ENCODE peak calls at places on chromosomes 1 and 21, in four cellular contexts. One of them, this sample, is unnamed.

GRCh38 chr1:100631015-100631521 is 88.5 kb upstream of the VCAM1 start:
- DNase-seq in GM10248: no peak
- DNase-seq in stimulated activated CD4-positive, alpha-beta T cell treated with anti-CD3 and anti-CD28 coated beads, Interleukin-2, amount 100 ng/mL, for 4 hours: no peak
- DNase-seq in activated CD8-positive, alpha-beta memory T cell treated with anti-CD3 and anti-CD28 coated beads, Interleukin-2, amount 50 U/mL, for 48 hours: no peak
- DNase-seq in this sample: no peak

GRCh38 chr1:15735304-15736034 is 589 bp upstream of the SLC25A34 start:
- DNase-seq in GM10248: no peak
- DNase-seq in stimulated activated CD4-positive, alpha-beta T cell treated with anti-CD3 and anti-CD28 coated beads, Interleukin-2, amount 100 ng/mL, for 4 hours: no peak
- DNase-seq in activated CD8-positive, alpha-beta memory T cell treated with anti-CD3 and anti-CD28 coated beads, Interleukin-2, amount 50 U/mL, for 48 hours: no peak
- DNase-seq in this sample: no peak

GRCh38 chr1:107141491-107142369 is 891 bp downstream of the NTNG1 start:
- DNase-seq in GM10248: peak
- DNase-seq in stimulated activated CD4-positive, alpha-beta T cell treated with anti-CD3 and anti-CD28 coated beads, Interleukin-2, amount 100 ng/mL, for 4 hours: no peak
- DNase-seq in activated CD8-positive, alpha-beta memory T cell treated with anti-CD3 and anti-CD28 coated beads, Interleukin-2, amount 50 U/mL, for 48 hours: peak
- DNase-seq in this sample: no peak

GRCh38 chr1:40732756-40733301 is 41.3 kb downstream of the NFYC start:
- DNase-seq in GM10248: no peak
- DNase-seq in stimulated activated CD4-positive, alpha-beta T cell treated with anti-CD3 and anti-CD28 coated beads, Interleukin-2, amount 100 ng/mL, for 4 hours: no peak
- DNase-seq in activated CD8-positive, alpha-beta memory T cell treated with anti-CD3 and anti-CD28 coated beads, Interleukin-2, amount 50 U/mL, for 48 hours: no peak
- DNase-seq in this sample: no peak

GRCh38 chr1:177432897-177433296 is 262.1 kb downstream of the BRINP2 start:
- DNase-seq in GM10248: no peak
- DNase-seq in stimulated activated CD4-positive, alpha-beta T cell treated with anti-CD3 and anti-CD28 coated beads, Interleukin-2, amount 100 ng/mL, for 4 hours: no peak
- DNase-seq in activated CD8-positive, alpha-beta memory T cell treated with anti-CD3 and anti-CD28 coated beads, Interleukin-2, amount 50 U/mL, for 48 hours: no peak
- DNase-seq in this sample: no peak

GRCh38 chr1:62841587-62842169 is 57.7 kb downstream of the ATG4C start:
- DNase-seq in GM10248: peak
- DNase-seq in stimulated activated CD4-positive, alpha-beta T cell treated with anti-CD3 and anti-CD28 coated beads, Interleukin-2, amount 100 ng/mL, for 4 hours: peak
- DNase-seq in activated CD8-positive, alpha-beta memory T cell treated with anti-CD3 and anti-CD28 coated beads, Interleukin-2, amount 50 U/mL, for 48 hours: no peak
- DNase-seq in this sample: no peak

GRCh38 chr21:42245348-42246185 is 26.6 kb downstream of the ABCG1 start:
- DNase-seq in GM10248: no peak
- DNase-seq in stimulated activated CD4-positive, alpha-beta T cell treated with anti-CD3 and anti-CD28 coated beads, Interleukin-2, amount 100 ng/mL, for 4 hours: no peak
- DNase-seq in activated CD8-positive, alpha-beta memory T cell treated with anti-CD3 and anti-CD28 coated beads, Interleukin-2, amount 50 U/mL, for 48 hours: no peak
- DNase-seq in this sample: no peak

GRCh38 chr1:59018860-59019259 is 235.0 kb upstream of the JUN start:
- DNase-seq in GM10248: no peak
- DNase-seq in stimulated activated CD4-positive, alpha-beta T cell treated with anti-CD3 and anti-CD28 coated beads, Interleukin-2, amount 100 ng/mL, for 4 hours: no peak
- DNase-seq in activated CD8-positive, alpha-beta memory T cell treated with anti-CD3 and anti-CD28 coated beads, Interleukin-2, amount 50 U/mL, for 48 hours: no peak
- DNase-seq in this sample: no peak

GRCh38 chr1:100455478-100456072 is 82.4 kb upstream of the GPR88 start:
- DNase-seq in GM10248: no peak
- DNase-seq in stimulated activated CD4-positive, alpha-beta T cell treated with anti-CD3 and anti-CD28 coated beads, Interleukin-2, amount 100 ng/mL, for 4 hours: no peak
- DNase-seq in activated CD8-positive, alpha-beta memory T cell treated with anti-CD3 and anti-CD28 coated beads, Interleukin-2, amount 50 U/mL, for 48 hours: no peak
- DNase-seq in this sample: no peak

GRCh38 chr1:202579806-202580205 is 130.4 kb downstream of the SYT2 start:
- DNase-seq in GM10248: no peak
- DNase-seq in stimulated activated CD4-positive, alpha-beta T cell treated with anti-CD3 and anti-CD28 coated beads, Interleukin-2, amount 100 ng/mL, for 4 hours: no peak
- DNase-seq in activated CD8-positive, alpha-beta memory T cell treated with anti-CD3 and anti-CD28 coated beads, Interleukin-2, amount 50 U/mL, for 48 hours: no peak
- DNase-seq in this sample: no peak

GRCh38 chr1:151325646-151326429 is 1.4 kb downstream of the PI4KB start:
- DNase-seq in GM10248: no peak
- DNase-seq in stimulated activated CD4-positive, alpha-beta T cell treated with anti-CD3 and anti-CD28 coated beads, Interleukin-2, amount 100 ng/mL, for 4 hours: no peak
- DNase-seq in activated CD8-positive, alpha-beta memory T cell treated with anti-CD3 and anti-CD28 coated beads, Interleukin-2, amount 50 U/mL, for 48 hours: no peak
- DNase-seq in this sample: no peak

GRCh38 chr1:239164451-239165180 is 221.8 kb upstream of the CHRM3 start:
- DNase-seq in GM10248: no peak
- DNase-seq in stimulated activated CD4-positive, alpha-beta T cell treated with anti-CD3 and anti-CD28 coated beads, Interleukin-2, amount 100 ng/mL, for 4 hours: no peak
- DNase-seq in activated CD8-positive, alpha-beta memory T cell treated with anti-CD3 and anti-CD28 coated beads, Interleukin-2, amount 50 U/mL, for 48 hours: no peak
- DNase-seq in this sample: no peak

GRCh38 chr1:210132582-210132981 is 100.0 kb upstream of the SERTAD4 start:
- DNase-seq in GM10248: no peak
- DNase-seq in stimulated activated CD4-positive, alpha-beta T cell treated with anti-CD3 and anti-CD28 coated beads, Interleukin-2, amount 100 ng/mL, for 4 hours: no peak
- DNase-seq in activated CD8-positive, alpha-beta memory T cell treated with anti-CD3 and anti-CD28 coated beads, Interleukin-2, amount 50 U/mL, for 48 hours: no peak
- DNase-seq in this sample: no peak

GRCh38 chr21:41668051-41668541 is 98.8 kb downstream of the RIPK4 start:
- DNase-seq in GM10248: no peak
- DNase-seq in stimulated activated CD4-positive, alpha-beta T cell treated with anti-CD3 and anti-CD28 coated beads, Interleukin-2, amount 100 ng/mL, for 4 hours: no peak
- DNase-seq in activated CD8-positive, alpha-beta memory T cell treated with anti-CD3 and anti-CD28 coated beads, Interleukin-2, amount 50 U/mL, for 48 hours: no peak
- DNase-seq in this sample: no peak

GRCh38 chr1:113916974-113917373 is 11.8 kb downstream of the DCLRE1B start:
- DNase-seq in GM10248: no peak
- DNase-seq in stimulated activated CD4-positive, alpha-beta T cell treated with anti-CD3 and anti-CD28 coated beads, Interleukin-2, amount 100 ng/mL, for 4 hours: no peak
- DNase-seq in activated CD8-positive, alpha-beta memory T cell treated with anti-CD3 and anti-CD28 coated beads, Interleukin-2, amount 50 U/mL, for 48 hours: no peak
- DNase-seq in this sample: no peak

GRCh38 chr21:25638634-25639166 is 358 bp upstream of the JAM2 start:
- DNase-seq in GM10248: no peak
- DNase-seq in stimulated activated CD4-positive, alpha-beta T cell treated with anti-CD3 and anti-CD28 coated beads, Interleukin-2, amount 100 ng/mL, for 4 hours: no peak
- DNase-seq in activated CD8-positive, alpha-beta memory T cell treated with anti-CD3 and anti-CD28 coated beads, Interleukin-2, amount 50 U/mL, for 48 hours: no peak
- DNase-seq in this sample: no peak

GRCh38 chr1:162822391-162823200 is 32.1 kb downstream of the HSD17B7 start:
- DNase-seq in GM10248: peak
- DNase-seq in stimulated activated CD4-positive, alpha-beta T cell treated with anti-CD3 and anti-CD28 coated beads, Interleukin-2, amount 100 ng/mL, for 4 hours: no peak
- DNase-seq in activated CD8-positive, alpha-beta memory T cell treated with anti-CD3 and anti-CD28 coated beads, Interleukin-2, amount 50 U/mL, for 48 hours: peak
- DNase-seq in this sample: peak

GRCh38 chr1:41666991-41667631 is 182.6 kb upstream of the EDN2 start:
- DNase-seq in GM10248: peak
- DNase-seq in stimulated activated CD4-positive, alpha-beta T cell treated with anti-CD3 and anti-CD28 coated beads, Interleukin-2, amount 100 ng/mL, for 4 hours: peak
- DNase-seq in activated CD8-positive, alpha-beta memory T cell treated with anti-CD3 and anti-CD28 coated beads, Interleukin-2, amount 50 U/mL, for 48 hours: peak
- DNase-seq in this sample: no peak

GRCh38 chr1:65063025-65063424 is 85.0 kb upstream of the AK4 start:
- DNase-seq in GM10248: no peak
- DNase-seq in stimulated activated CD4-positive, alpha-beta T cell treated with anti-CD3 and anti-CD28 coated beads, Interleukin-2, amount 100 ng/mL, for 4 hours: no peak
- DNase-seq in activated CD8-positive, alpha-beta memory T cell treated with anti-CD3 and anti-CD28 coated beads, Interleukin-2, amount 50 U/mL, for 48 hours: no peak
- DNase-seq in this sample: no peak

GRCh38 chr1:32447469-32448185 is 17.2 kb upstream of the ZBTB8B start:
- DNase-seq in GM10248: no peak
- DNase-seq in stimulated activated CD4-positive, alpha-beta T cell treated with anti-CD3 and anti-CD28 coated beads, Interleukin-2, amount 100 ng/mL, for 4 hours: no peak
- DNase-seq in activated CD8-positive, alpha-beta memory T cell treated with anti-CD3 and anti-CD28 coated beads, Interleukin-2, amount 50 U/mL, for 48 hours: no peak
- DNase-seq in this sample: no peak

GRCh38 chr1:224959656-224960055 is 30.2 kb downstream of the DNAH14 start:
- DNase-seq in GM10248: no peak
- DNase-seq in stimulated activated CD4-positive, alpha-beta T cell treated with anti-CD3 and anti-CD28 coated beads, Interleukin-2, amount 100 ng/mL, for 4 hours: no peak
- DNase-seq in activated CD8-positive, alpha-beta memory T cell treated with anti-CD3 and anti-CD28 coated beads, Interleukin-2, amount 50 U/mL, for 48 hours: no peak
- DNase-seq in this sample: no peak

GRCh38 chr1:244356371-244356770 is 95.3 kb downstream of the ADSS2 start:
- DNase-seq in GM10248: no peak
- DNase-seq in stimulated activated CD4-positive, alpha-beta T cell treated with anti-CD3 and anti-CD28 coated beads, Interleukin-2, amount 100 ng/mL, for 4 hours: no peak
- DNase-seq in activated CD8-positive, alpha-beta memory T cell treated with anti-CD3 and anti-CD28 coated beads, Interleukin-2, amount 50 U/mL, for 48 hours: no peak
- DNase-seq in this sample: no peak

GRCh38 chr1:93673159-93673657 is 8.4 kb downstream of the BCAR3 start:
- DNase-seq in GM10248: no peak
- DNase-seq in stimulated activated CD4-positive, alpha-beta T cell treated with anti-CD3 and anti-CD28 coated beads, Interleukin-2, amount 100 ng/mL, for 4 hours: no peak
- DNase-seq in activated CD8-positive, alpha-beta memory T cell treated with anti-CD3 and anti-CD28 coated beads, Interleukin-2, amount 50 U/mL, for 48 hours: no peak
- DNase-seq in this sample: no peak

GRCh38 chr1:149888160-149888998 is 11.0 kb upstream of the BOLA1 start:
- DNase-seq in GM10248: peak
- DNase-seq in stimulated activated CD4-positive, alpha-beta T cell treated with anti-CD3 and anti-CD28 coated beads, Interleukin-2, amount 100 ng/mL, for 4 hours: peak
- DNase-seq in activated CD8-positive, alpha-beta memory T cell treated with anti-CD3 and anti-CD28 coated beads, Interleukin-2, amount 50 U/mL, for 48 hours: peak
- DNase-seq in this sample: peak

GRCh38 chr1:226355679-226356583 is 47.0 kb upstream of the LIN9 start:
- DNase-seq in GM10248: no peak
- DNase-seq in stimulated activated CD4-positive, alpha-beta T cell treated with anti-CD3 and anti-CD28 coated beads, Interleukin-2, amount 100 ng/mL, for 4 hours: no peak
- DNase-seq in activated CD8-positive, alpha-beta memory T cell treated with anti-CD3 and anti-CD28 coated beads, Interleukin-2, amount 50 U/mL, for 48 hours: no peak
- DNase-seq in this sample: no peak

GRCh38 chr1:248848596-248848995 is 10.3 kb downstream of the ZNF692 start:
- DNase-seq in GM10248: no peak
- DNase-seq in stimulated activated CD4-positive, alpha-beta T cell treated with anti-CD3 and anti-CD28 coated beads, Interleukin-2, amount 100 ng/mL, for 4 hours: no peak
- DNase-seq in activated CD8-positive, alpha-beta memory T cell treated with anti-CD3 and anti-CD28 coated beads, Interleukin-2, amount 50 U/mL, for 48 hours: no peak
- DNase-seq in this sample: no peak

GRCh38 chr1:241533375-241534115 is 1.4 kb downstream of the KMO start:
- DNase-seq in GM10248: no peak
- DNase-seq in stimulated activated CD4-positive, alpha-beta T cell treated with anti-CD3 and anti-CD28 coated beads, Interleukin-2, amount 100 ng/mL, for 4 hours: no peak
- DNase-seq in activated CD8-positive, alpha-beta memory T cell treated with anti-CD3 and anti-CD28 coated beads, Interleukin-2, amount 50 U/mL, for 48 hours: no peak
- DNase-seq in this sample: no peak

GRCh38 chr1:227947425-227947677 is 381 bp downstream of the WNT9A start:
- DNase-seq in GM10248: no peak
- DNase-seq in stimulated activated CD4-positive, alpha-beta T cell treated with anti-CD3 and anti-CD28 coated beads, Interleukin-2, amount 100 ng/mL, for 4 hours: no peak
- DNase-seq in activated CD8-positive, alpha-beta memory T cell treated with anti-CD3 and anti-CD28 coated beads, Interleukin-2, amount 50 U/mL, for 48 hours: peak
- DNase-seq in this sample: no peak